ENCODE peak calls at places on chromosomes 5 and 9, in ten cellular contexts. Q is spleen, K is Panc1, D is K562, G is H1, F is stomach, P is HCT116, Y is prostate gland, V is sigmoid colon, A is HepG2. R is an unnamed sample.
A peak's percentile ranks its signal among the peaks of the same experiment; 100 is the strongest.

GRCh38 chr9:135256568-135257354 is 169.3 kb downstream of the OLFM1 start:
- DNase-seq in A (no peak), P (no peak), V (peak; percentile 46), G (no peak), D (no peak), Q (peak; percentile 58), F (no peak), K (no peak), Y (no peak), R (no peak)

GRCh38 chr5:105163547-105163946 is 1601.0 kb upstream of the NUDT12 start:
- DNase-seq in G (no peak), D (no peak), F (no peak), Q (no peak), P (no peak), A (no peak), K (no peak), Y (no peak), V (no peak), R (no peak)

GRCh38 chr5:9507974-9508373 is 37.9 kb downstream of the SEMA5A start:
- DNase-seq in P (no peak), K (no peak), G (no peak), V (no peak), A (no peak), D (no peak), Y (no peak), Q (no peak), F (no peak), R (no peak)

GRCh38 chr5:128038641-128039040 is 44.9 kb upstream of the SLC12A2 start:
- DNase-seq in Q (no peak), G (no peak), A (peak; percentile 31), P (peak; percentile 77), V (no peak), F (no peak), K (no peak), Y (no peak), D (peak; percentile 59), R (no peak)

GRCh38 chr5:173764321-173765029 is 123.7 kb upstream of the CPEB4 start:
- DNase-seq in G (no peak), P (peak; percentile 94), V (peak; percentile 91), K (peak; percentile 88), Q (no peak), F (peak; percentile 84), D (peak; percentile 87), A (peak; percentile 88), Y (peak; percentile 46), R (no peak)

GRCh38 chr9:111599092-111599947 is at the start of gene PTGR1:
- DNase-seq in Y (peak; percentile 78), P (peak; percentile 81), A (peak; percentile 35), D (no peak), G (peak; percentile 83), K (no peak), Q (peak; percentile 86), V (peak; percentile 93), F (peak; percentile 76), R (no peak)

GRCh38 chr9:125706661-125707539 is at the start of gene MAPKAP1:
- DNase-seq in Q (peak; percentile 99), D (peak; percentile 97), Y (peak; percentile 93), V (peak; percentile 99), G (peak; percentile 97), K (peak; percentile 62), P (peak; percentile 85), A (peak; percentile 91), F (peak; percentile 98), R (peak; percentile 60)

GRCh38 chr9:28774433-28775029 is 1201.2 kb upstream of the C9orf72 start:
- DNase-seq in Y (no peak), A (peak; percentile 18), K (no peak), V (no peak), F (no peak), P (peak; percentile 22), G (no peak), D (no peak), Q (no peak), R (peak; percentile 64)

GRCh38 chr5:147397616-147398015 is 112.3 kb downstream of the DPYSL3 start:
- DNase-seq in F (no peak), Y (no peak), P (no peak), D (peak; percentile 6), V (no peak), G (no peak), Q (no peak), A (no peak), K (no peak), R (no peak)

GRCh38 chr5:168443533-168443932 is 42.7 kb upstream of the RARS1 start:
- DNase-seq in K (no peak), D (no peak), Q (no peak), V (no peak), F (no peak), G (no peak), A (no peak), Y (no peak), P (no peak), R (no peak)

GRCh38 chr9:22037954-22038690 is 29.0 kb upstream of the CDKN2B start:
- DNase-seq in A (no peak), Q (no peak), K (no peak), Y (no peak), V (no peak), F (no peak), D (no peak), G (no peak), P (peak; percentile 33), R (peak; percentile 40)

GRCh38 chr5:160230686-160231527 is 1.6 kb downstream of the FABP6 start:
- DNase-seq in Q (no peak), F (no peak), D (no peak), K (no peak), V (no peak), G (no peak), P (no peak), Y (peak; percentile 13), A (no peak), R (no peak)

GRCh38 chr9:107180206-107180605 is 102.9 kb upstream of the RAD23B start:
- DNase-seq in A (no peak), F (no peak), G (no peak), Q (no peak), P (no peak), Y (no peak), K (no peak), V (no peak), D (no peak), R (no peak)

GRCh38 chr9:34612788-34613390 is 992 bp upstream of the RPP25L start:
- DNase-seq in A (peak; percentile 73), P (peak; percentile 54), K (no peak), Q (peak; percentile 88), V (peak; percentile 90), Y (peak; percentile 85), D (peak; percentile 85), F (peak; percentile 78), G (peak; percentile 90), R (no peak)
- TF ChIP-seq POLR2AphosphoS5 in A (no peak), P (peak; percentile 27), K (no peak), Q (no peak), V (no peak), Y (peak; percentile 35), D (no peak), F (no peak), G (no peak), R (no peak)

GRCh38 chr5:73384861-73385260 is 63.7 kb downstream of the FOXD1 start:
- DNase-seq in P (no peak), V (no peak), Y (no peak), F (no peak), K (no peak), Q (no peak), D (no peak), A (no peak), G (no peak), R (no peak)

GRCh38 chr5:73381587-73382411 is 66.8 kb downstream of the FOXD1 start:
- DNase-seq in D (no peak), Y (no peak), F (no peak), A (no peak), G (peak; percentile 66), V (no peak), K (no peak), Q (peak; percentile 71), P (no peak), R (no peak)

GRCh38 chr5:73380710-73381586 is 67.6 kb downstream of the FOXD1 start:
- DNase-seq in P (no peak), K (no peak), Q (no peak), F (no peak), V (no peak), D (no peak), Y (no peak), G (no peak), A (no peak), R (no peak)

GRCh38 chr5:73380052-73380451 is 68.5 kb downstream of the FOXD1 start:
- DNase-seq in D (no peak), A (no peak), K (no peak), Y (no peak), G (no peak), P (no peak), F (no peak), Q (no peak), V (no peak), R (no peak)

DNA sequence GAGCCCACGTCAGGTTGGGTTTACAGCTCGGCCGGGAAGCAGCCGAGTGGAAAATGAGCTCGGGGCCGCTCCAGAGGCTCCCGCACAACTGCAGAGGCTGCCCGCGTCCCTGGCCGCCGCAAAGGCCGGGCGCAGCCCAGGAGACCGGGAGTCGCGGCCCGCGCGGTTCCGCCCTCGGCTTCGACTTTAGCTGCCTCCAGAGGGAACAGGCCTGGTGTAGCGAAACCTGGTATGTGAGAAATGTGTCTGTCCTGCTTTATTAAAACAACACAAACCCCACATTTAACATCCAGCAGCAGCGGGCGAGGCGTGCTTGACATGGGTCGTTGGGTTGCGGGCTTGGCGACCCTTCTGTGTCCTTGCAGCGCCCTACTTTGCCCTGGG is 66.2 kb downstream of the FOXD1 start:
- DNase-seq in Y (no peak), P (no peak), K (no peak), A (no peak), D (no peak), Q (no peak), V (no peak), F (no peak), G (peak; percentile 64), R (no peak)
- H3K9me3 ChIP-seq in Y (no peaks in the 10 kb centered on the region), P (peaks cover 9% of the 10 kb centered on the region), K (peaks cover 29% of the 10 kb centered on the region), A (peaks cover 25% of the 10 kb centered on the region), D (no peaks in the 10 kb centered on the region), Q (peaks cover 36% of the 10 kb centered on the region), V (peaks cover 6% of the 10 kb centered on the region), F (peaks cover 26% of the 10 kb centered on the region), G (peaks cover 13% of the 10 kb centered on the region), R (peaks cover 6% of the 10 kb centered on the region)

DNA sequence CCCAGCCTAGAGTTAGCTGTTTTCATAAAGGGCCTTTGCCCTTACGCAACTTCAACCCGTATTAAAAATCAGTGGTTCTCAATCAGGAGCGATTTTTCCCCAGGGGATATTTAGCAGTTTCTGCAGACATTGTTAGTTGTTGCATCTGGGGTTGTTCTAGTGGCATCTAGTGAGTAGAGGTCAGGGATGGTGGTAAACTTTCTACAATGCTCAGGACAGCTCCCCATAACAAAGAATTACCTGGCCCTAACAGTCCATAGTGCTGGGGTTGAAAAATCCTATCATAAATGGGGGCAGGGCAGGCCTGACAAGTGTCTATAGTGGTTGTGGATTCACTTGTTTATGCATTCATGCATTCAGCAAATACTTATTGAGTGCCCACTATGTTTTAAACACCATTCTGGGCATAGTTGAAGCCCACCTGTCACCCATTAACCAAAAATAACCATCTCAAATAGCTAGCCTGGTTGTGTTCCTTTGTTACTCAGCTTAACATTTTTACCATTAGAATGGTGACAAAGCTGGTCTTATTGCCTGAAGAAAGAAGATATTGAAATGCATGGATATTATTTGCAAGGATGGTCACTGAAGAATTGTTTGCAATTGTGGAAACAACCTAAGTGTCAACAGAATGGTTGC is 15.9 kb upstream of the FGF1 start:
- DNase-seq in F (no peak), G (no peak), A (no peak), K (no peak), D (no peak), Q (no peak), P (no peak), Y (no peak), V (no peak), R (no peak)
- TF ChIP-seq POLR2AphosphoS5 in F (no peak), G (no peak), A (no peak), K (no peak), D (no peak), Q (no peak), P (no peak), Y (no peak), V (no peak), R (no peak)

GRCh38 chr5:178940569-178941360 is at the start of gene ZNF454:
- DNase-seq in A (no peak), K (no peak), V (peak; percentile 97), P (no peak), D (no peak), G (peak; percentile 48), F (peak; percentile 78), Y (peak; percentile 95), Q (peak; percentile 87), R (no peak)
- H3K9me3 ChIP-seq in A (peaks cover 97% of the 10 kb centered on the region), K (peaks cover 36% of the 10 kb centered on the region), V (peaks cover 43% of the 10 kb centered on the region), P (peaks cover 15% of the 10 kb centered on the region), D (no peaks in the 10 kb centered on the region), G (peaks cover 92% of the 10 kb centered on the region), F (peaks cover 75% of the 10 kb centered on the region), Y (peaks cover 4% of the 10 kb centered on the region), Q (peaks cover 100% of the 10 kb centered on the region), R (no peaks in the 10 kb centered on the region)

R was measured in SK-N-MC.